ENCODE peak calls at places on chromosome 21, in eight cellular contexts. One of them, this sample, is unnamed.

GRCh38 chr21:31403596-31404333 is 59.7 kb upstream of the TIAM1 start:
- DNase-seq in astrocyte of the spinal cord: no peak
- DNase-seq in A673: no peak
- DNase-seq in anterior cingulate cortex: no peak
- DNase-seq in fibroblast of pulmonary artery: no peak
- DNase-seq in psoas muscle: no peak
- DNase-seq in GM04503: no peak
- DNase-seq in stimulated activated CD8-positive, alpha-beta memory T cell treated with anti-CD3 and anti-CD28 coated beads, Interleukin-7, amount 100 ng/mL, for 1 hour: no peak
- DNase-seq in this sample: no peak

GRCh38 chr21:45618846-45619485 is 24.6 kb upstream of the PCBP3 start:
- DNase-seq in A673: no peak
- DNase-seq in GM04503: no peak
- DNase-seq in stimulated activated CD8-positive, alpha-beta memory T cell treated with anti-CD3 and anti-CD28 coated beads, Interleukin-7, amount 100 ng/mL, for 1 hour: no peak
- DNase-seq in fibroblast of pulmonary artery: peak
- DNase-seq in psoas muscle: no peak
- DNase-seq in astrocyte of the spinal cord: no peak
- DNase-seq in anterior cingulate cortex: no peak
- DNase-seq in this sample: no peak

GRCh38 chr21:31514598-31514997 is 144.9 kb upstream of the SOD1 start:
- DNase-seq in GM04503: no peak
- DNase-seq in stimulated activated CD8-positive, alpha-beta memory T cell treated with anti-CD3 and anti-CD28 coated beads, Interleukin-7, amount 100 ng/mL, for 1 hour: no peak
- DNase-seq in anterior cingulate cortex: peak
- DNase-seq in psoas muscle: no peak
- DNase-seq in fibroblast of pulmonary artery: no peak
- DNase-seq in astrocyte of the spinal cord: peak
- DNase-seq in A673: no peak
- DNase-seq in this sample: no peak

GRCh38 chr21:43362928-43363314 is 64.0 kb downstream of the SIK1 start:
- DNase-seq in astrocyte of the spinal cord: peak
- DNase-seq in A673: no peak
- DNase-seq in stimulated activated CD8-positive, alpha-beta memory T cell treated with anti-CD3 and anti-CD28 coated beads, Interleukin-7, amount 100 ng/mL, for 1 hour: no peak
- DNase-seq in fibroblast of pulmonary artery: no peak
- DNase-seq in GM04503: no peak
- DNase-seq in psoas muscle: no peak
- DNase-seq in anterior cingulate cortex: no peak
- DNase-seq in this sample: no peak

GRCh38 chr21:41817228-41817627 is 50.4 kb upstream of the RIPK4 start:
- DNase-seq in astrocyte of the spinal cord: peak
- DNase-seq in GM04503: peak
- DNase-seq in fibroblast of pulmonary artery: peak
- DNase-seq in stimulated activated CD8-positive, alpha-beta memory T cell treated with anti-CD3 and anti-CD28 coated beads, Interleukin-7, amount 100 ng/mL, for 1 hour: no peak
- DNase-seq in A673: peak
- DNase-seq in psoas muscle: peak
- DNase-seq in anterior cingulate cortex: peak
- DNase-seq in this sample: no peak

GRCh38 chr21:33984021-33984481 is 68.4 kb upstream of the ATP5PO start:
- DNase-seq in A673: no peak
- DNase-seq in astrocyte of the spinal cord: no peak
- DNase-seq in anterior cingulate cortex: no peak
- DNase-seq in psoas muscle: no peak
- DNase-seq in GM04503: no peak
- DNase-seq in fibroblast of pulmonary artery: no peak
- DNase-seq in stimulated activated CD8-positive, alpha-beta memory T cell treated with anti-CD3 and anti-CD28 coated beads, Interleukin-7, amount 100 ng/mL, for 1 hour: no peak
- DNase-seq in this sample: no peak

GRCh38 chr21:34668803-34669148 is at the start of gene CLIC6:
- DNase-seq in psoas muscle: peak
- DNase-seq in stimulated activated CD8-positive, alpha-beta memory T cell treated with anti-CD3 and anti-CD28 coated beads, Interleukin-7, amount 100 ng/mL, for 1 hour: no peak
- DNase-seq in anterior cingulate cortex: no peak
- DNase-seq in A673: no peak
- DNase-seq in fibroblast of pulmonary artery: no peak
- DNase-seq in GM04503: no peak
- DNase-seq in astrocyte of the spinal cord: no peak
- DNase-seq in this sample: no peak

GRCh38 chr21:33640697-33641338 is 723 bp downstream of the CRYZL1 start:
- DNase-seq in astrocyte of the spinal cord: no peak
- DNase-seq in psoas muscle: no peak
- DNase-seq in A673: peak
- DNase-seq in anterior cingulate cortex: no peak
- DNase-seq in GM04503: no peak
- DNase-seq in fibroblast of pulmonary artery: peak
- DNase-seq in stimulated activated CD8-positive, alpha-beta memory T cell treated with anti-CD3 and anti-CD28 coated beads, Interleukin-7, amount 100 ng/mL, for 1 hour: no peak
- DNase-seq in this sample: no peak

GRCh38 chr21:43188712-43189151 is 19.9 kb downstream of the CRYAA start:
- DNase-seq in A673: no peak
- DNase-seq in fibroblast of pulmonary artery: no peak
- DNase-seq in psoas muscle: no peak
- DNase-seq in GM04503: no peak
- DNase-seq in stimulated activated CD8-positive, alpha-beta memory T cell treated with anti-CD3 and anti-CD28 coated beads, Interleukin-7, amount 100 ng/mL, for 1 hour: no peak
- DNase-seq in astrocyte of the spinal cord: no peak
- DNase-seq in anterior cingulate cortex: peak
- DNase-seq in this sample: no peak

GRCh38 chr21:42424848-42425602 is 21.3 kb downstream of the UBASH3A start:
- DNase-seq in stimulated activated CD8-positive, alpha-beta memory T cell treated with anti-CD3 and anti-CD28 coated beads, Interleukin-7, amount 100 ng/mL, for 1 hour: peak
- DNase-seq in anterior cingulate cortex: no peak
- DNase-seq in psoas muscle: no peak
- DNase-seq in astrocyte of the spinal cord: no peak
- DNase-seq in A673: peak
- DNase-seq in fibroblast of pulmonary artery: no peak
- DNase-seq in GM04503: no peak
- DNase-seq in this sample: peak

GRCh38 chr21:39114871-39115658 is 68.2 kb downstream of the PSMG1 start:
- DNase-seq in stimulated activated CD8-positive, alpha-beta memory T cell treated with anti-CD3 and anti-CD28 coated beads, Interleukin-7, amount 100 ng/mL, for 1 hour: no peak
- DNase-seq in GM04503: no peak
- DNase-seq in astrocyte of the spinal cord: peak
- DNase-seq in psoas muscle: no peak
- DNase-seq in fibroblast of pulmonary artery: peak
- DNase-seq in A673: no peak
- DNase-seq in anterior cingulate cortex: no peak
- DNase-seq in this sample: no peak

GRCh38 chr21:35635261-35635660 is 425.1 kb downstream of the SETD4 start:
- DNase-seq in A673: no peak
- DNase-seq in stimulated activated CD8-positive, alpha-beta memory T cell treated with anti-CD3 and anti-CD28 coated beads, Interleukin-7, amount 100 ng/mL, for 1 hour: no peak
- DNase-seq in GM04503: peak
- DNase-seq in anterior cingulate cortex: no peak
- DNase-seq in astrocyte of the spinal cord: peak
- DNase-seq in psoas muscle: no peak
- DNase-seq in fibroblast of pulmonary artery: peak
- DNase-seq in this sample: no peak

GRCh38 chr21:38277501-38278111 is 20.8 kb downstream of the KCNJ15 start:
- DNase-seq in fibroblast of pulmonary artery: peak
- DNase-seq in stimulated activated CD8-positive, alpha-beta memory T cell treated with anti-CD3 and anti-CD28 coated beads, Interleukin-7, amount 100 ng/mL, for 1 hour: no peak
- DNase-seq in psoas muscle: peak
- DNase-seq in A673: peak
- DNase-seq in anterior cingulate cortex: no peak
- DNase-seq in GM04503: peak
- DNase-seq in astrocyte of the spinal cord: peak
- DNase-seq in this sample: no peak

GRCh38 chr21:33384851-33385331 is 18.3 kb upstream of the IFNGR2 start:
- DNase-seq in psoas muscle: no peak
- DNase-seq in stimulated activated CD8-positive, alpha-beta memory T cell treated with anti-CD3 and anti-CD28 coated beads, Interleukin-7, amount 100 ng/mL, for 1 hour: no peak
- DNase-seq in fibroblast of pulmonary artery: no peak
- DNase-seq in GM04503: no peak
- DNase-seq in anterior cingulate cortex: no peak
- DNase-seq in A673: no peak
- DNase-seq in astrocyte of the spinal cord: no peak
- DNase-seq in this sample: peak

GRCh38 chr21:33428669-33429068 is 25.5 kb downstream of the IFNGR2 start:
- DNase-seq in GM04503: no peak
- DNase-seq in psoas muscle: no peak
- DNase-seq in fibroblast of pulmonary artery: no peak
- DNase-seq in astrocyte of the spinal cord: no peak
- DNase-seq in stimulated activated CD8-positive, alpha-beta memory T cell treated with anti-CD3 and anti-CD28 coated beads, Interleukin-7, amount 100 ng/mL, for 1 hour: no peak
- DNase-seq in anterior cingulate cortex: no peak
- DNase-seq in A673: no peak
- DNase-seq in this sample: no peak